ENCODE peak calls at places on chromosomes 3 and 15, in six cellular contexts. M is fibroblast of the aortic adventitia, L is lung, T is thoracic aorta, F is GM12865, K is nephron progenitor cell. Y is an unnamed sample.

GRCh38 chr3:194688207-194688711 is 2.6 kb downstream of the FAM43A start:
- DNase-seq in K (no peak), T (no peak), L (no peak), M (peak; percentile 47), F (peak; percentile 67), Y (no peak)

GRCh38 chr3:52345521-52346110 is 29.5 kb downstream of the DNAH1 start:
- DNase-seq in L (no peak), T (no peak), K (no peak), M (peak; percentile 60), F (no peak), Y (no peak)

GRCh38 chr15:56964182-56964581 is 45.7 kb downstream of the TCF12 start:
- DNase-seq in L (no peak), F (peak; percentile 54), T (no peak), K (no peak), M (peak; percentile 65), Y (no peak)

GRCh38 chr3:66073464-66074141 is 34.9 kb upstream of the MAGI1 start:
- DNase-seq in T (no peak), K (no peak), L (no peak), F (no peak), M (no peak), Y (no peak)

GRCh38 chr3:172126741-172127140 is 87.4 kb downstream of the FNDC3B start:
- DNase-seq in M (no peak), K (no peak), T (no peak), L (no peak), F (no peak), Y (no peak)

GRCh38 chr3:111332488-111333095 is 209.4 kb upstream of the CD96 start:
- DNase-seq in M (no peak), K (no peak), F (no peak), T (no peak), L (no peak), Y (no peak)

GRCh38 chr3:49352286-49352685 is 5.9 kb downstream of the GPX1 start:
- DNase-seq in M (no peak), L (no peak), T (no peak), F (no peak), K (no peak), Y (no peak)

GRCh38 chr15:93973287-93973686 is 258.1 kb upstream of the MCTP2 start:
- DNase-seq in T (no peak), L (no peak), F (no peak), M (no peak), K (no peak), Y (no peak)

GRCh38 chr15:64149424-64150235 is 1.9 kb upstream of the SNX22 start:
- DNase-seq in L (no peak), K (no peak), F (peak; percentile 71), T (no peak), M (no peak), Y (no peak)

GRCh38 chr3:57298041-57298440 is 5.6 kb upstream of the ASB14 start:
- DNase-seq in K (no peak), T (no peak), F (peak; percentile 1), M (peak; percentile 16), L (no peak), Y (no peak)

GRCh38 chr3:143811602-143812001 is 36.7 kb downstream of the SLC9A9 start:
- DNase-seq in L (no peak), T (no peak), M (no peak), F (no peak), K (no peak), Y (no peak)

GRCh38 chr3:120622870-120623718 is 27.0 kb downstream of the NDUFB4 start:
- DNase-seq in L (no peak), F (peak; percentile 33), T (no peak), M (peak; percentile 62), K (peak; percentile 53), Y (peak; percentile 22)

GRCh38 chr15:40054746-40055575 is 16.0 kb upstream of the SRP14 start:
- DNase-seq in M (peak; percentile 34), L (no peak), K (peak; percentile 48), T (no peak), F (peak; percentile 87), Y (peak; percentile 51)

GRCh38 chr15:74642724-74643367 is 27.2 kb downstream of the CLK3 start:
- DNase-seq in M (peak; percentile 74), K (no peak), L (no peak), F (no peak), T (no peak), Y (no peak)

GRCh38 chr15:53716909-53717878 is 42.3 kb downstream of the WDR72 start:
- DNase-seq in M (no peak), L (no peak), K (no peak), F (no peak), T (no peak), Y (no peak)

GRCh38 chr15:85785887-85786777 is 8.6 kb downstream of the KLHL25 start:
- DNase-seq in T (peak; percentile 20), L (no peak), F (no peak), M (peak; percentile 35), K (no peak), Y (no peak)

GRCh38 chr3:57160046-57160730 is 5.0 kb downstream of the IL17RD start:
- DNase-seq in L (no peak), M (peak; percentile 78), F (no peak), K (no peak), T (no peak), Y (no peak)

GRCh38 chr3:16112910-16113504 is 61.5 kb upstream of the GALNT15 start:
- DNase-seq in K (no peak), T (no peak), L (no peak), F (no peak), M (peak; percentile 81), Y (no peak)

GRCh38 chr15:66047321-66048024 is 178.2 kb downstream of the RAB11A start:
- DNase-seq in L (no peak), M (no peak), K (no peak), F (no peak), T (no peak), Y (no peak)

GRCh38 chr15:66045542-66045941 is 176.3 kb downstream of the RAB11A start:
- DNase-seq in F (no peak), M (no peak), K (no peak), T (no peak), L (no peak), Y (no peak)

GRCh38 chr15:66046326-66046725 is 177.0 kb downstream of the RAB11A start:
- DNase-seq in K (no peak), F (no peak), L (no peak), T (no peak), M (no peak), Y (no peak)

GRCh38 chr15:66044837-66045236 is 175.5 kb downstream of the RAB11A start:
- DNase-seq in K (no peak), F (no peak), L (no peak), M (no peak), T (no peak), Y (no peak)

GRCh38 chr15:66046751-66047150 is 177.5 kb downstream of the RAB11A start:
- DNase-seq in F (peak; percentile 8), T (no peak), M (no peak), L (no peak), K (no peak), Y (no peak)
- TF ChIP-seq CTCF in F (peak; percentile 5), T (no peak), M (no peak), L (no peak), K (peak; percentile 13), Y (no peak)

DNA sequence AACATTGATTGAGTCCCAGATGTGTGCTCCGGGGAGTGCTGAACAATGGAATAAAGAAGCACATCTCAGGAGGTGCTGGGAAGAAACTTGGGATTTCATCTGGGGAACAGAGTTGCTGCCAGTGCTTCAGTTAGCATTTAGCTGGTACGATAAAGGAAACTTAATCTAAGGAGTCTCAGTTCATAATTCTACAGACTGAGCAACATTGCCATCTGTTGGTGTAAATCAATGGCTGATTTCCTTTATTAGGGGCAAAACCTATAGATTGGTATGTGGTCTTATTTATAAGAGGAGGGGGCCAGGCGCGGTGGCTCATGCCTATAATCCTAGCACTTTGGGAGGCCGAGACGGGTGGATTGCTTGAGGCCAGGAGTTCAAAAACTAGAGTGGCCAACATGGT is 8.9 kb downstream of the MKRN2OS start:
- DNase-seq in T (no peak), L (no peak), F (no peak), K (no peak), M (peak; percentile 22), Y (no peak)
- TF ChIP-seq CTCF in T (no peak), L (no peak), F (no peak), K (no peak), M (peak; percentile 21), Y (peak; percentile 25)

GRCh38 chr3:100489118-100489517 is 3.3 kb upstream of the TMEM45A start:
- DNase-seq in F (no peak), T (no peak), M (no peak), K (no peak), L (no peak), Y (no peak)

GRCh38 chr3:100486808-100487207 is 5.6 kb upstream of the TMEM45A start:
- DNase-seq in F (no peak), K (no peak), T (no peak), L (no peak), M (no peak), Y (no peak)

GRCh38 chr3:100480111-100480510 is 12.3 kb upstream of the TMEM45A start:
- DNase-seq in T (no peak), F (no peak), L (no peak), K (no peak), M (no peak), Y (no peak)

GRCh38 chr3:100482181-100482580 is 10.2 kb upstream of the TMEM45A start:
- DNase-seq in K (no peak), L (no peak), T (no peak), M (no peak), F (no peak), Y (no peak)

DNA sequence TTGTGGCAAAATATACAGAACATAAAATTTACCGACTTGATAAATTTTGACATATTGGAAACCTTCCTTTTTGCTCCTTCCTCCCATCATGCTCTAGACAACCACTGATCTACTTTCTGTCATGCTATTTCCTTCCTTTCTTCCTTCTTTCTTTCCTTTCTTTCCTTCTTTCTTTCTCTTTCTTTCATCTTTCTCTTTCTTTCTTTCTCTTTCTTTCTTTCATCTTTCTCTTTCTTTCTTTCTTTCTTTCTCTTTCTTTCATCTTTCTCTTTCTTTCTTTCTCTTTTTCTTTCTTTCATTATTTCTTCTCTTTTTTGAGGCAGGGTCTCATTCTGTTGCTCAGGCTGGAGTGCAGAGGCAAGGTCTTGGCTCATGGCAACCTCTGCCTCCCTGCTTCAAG is 8.9 kb upstream of the TMEM45A start:
- DNase-seq in M (no peak), L (no peak), K (no peak), T (no peak), F (no peak), Y (no peak)
- TF ChIP-seq CTCF in M (no peak), L (no peak), K (no peak), T (no peak), F (no peak), Y (no peak)

GRCh38 chr3:47159820-47160219 is 4.1 kb downstream of the SETD2 start:
- DNase-seq in L (no peak), K (no peak), T (no peak), M (no peak), F (no peak), Y (no peak)

GRCh38 chr3:47161983-47162694 is 1.8 kb downstream of the SETD2 start:
- DNase-seq in K (no peak), T (no peak), F (no peak), M (peak; percentile 7), L (no peak), Y (no peak)

GRCh38 chr3:47162695-47163022 is 1.3 kb downstream of the SETD2 start:
- DNase-seq in K (no peak), F (no peak), L (no peak), M (no peak), T (no peak), Y (no peak)

GRCh38 chr3:47163023-47163989 is 607 bp downstream of the SETD2 start:
- DNase-seq in F (peak; percentile 78), K (peak; percentile 64), M (peak; percentile 37), L (peak; percentile 45), T (no peak), Y (no peak)

GRCh38 chr3:47163990-47164848 is at the start of gene SETD2:
- DNase-seq in L (peak; percentile 95), M (peak; percentile 87), F (peak; percentile 95), T (peak; percentile 86), K (peak; percentile 87), Y (peak; percentile 80)
- TF ChIP-seq CTCF in L (no peak), M (peak; percentile 28), F (peak; percentile 39), T (peak; percentile 47), K (no peak), Y (peak; percentile 15)